ENCODE peak calls at places on chromosomes 3 and 15, in seven cellular contexts. S, T, X, C, V, I and U are unnamed samples.

GRCh38 chr15:48861813-48862431 is 16.0 kb upstream of the EID1 start:
- DNase-seq in S (peak; percentile 57), T (peak; percentile 18), X (peak; percentile 58), C (peak; percentile 41), V (no peak), I (peak; percentile 58), U (no peak)

GRCh38 chr3:194687638-194688206 is 2.0 kb downstream of the FAM43A start:
- DNase-seq in S (no peak), T (no peak), X (peak; percentile 72), C (no peak), V (no peak), I (no peak), U (peak; percentile 84)

GRCh38 chr3:186209810-186210752 is 101.2 kb upstream of the ETV5 start:
- DNase-seq in S (peak; percentile 84), T (no peak), X (peak; percentile 72), C (peak; percentile 48), V (no peak), I (no peak), U (no peak)

GRCh38 chr3:45555154-45555591 is 39.4 kb upstream of the LIMD1 start:
- DNase-seq in S (no peak), T (no peak), X (no peak), C (no peak), V (no peak), I (no peak), U (no peak)

GRCh38 chr15:25501828-25502446 is 63.1 kb upstream of the UBE3A start:
- DNase-seq in S (peak; percentile 42), T (no peak), X (peak; percentile 20), C (no peak), V (no peak), I (peak; percentile 27), U (no peak)

GRCh38 chr3:132721479-132722164 is 587 bp downstream of the NPHP3 start:
- DNase-seq in S (peak; percentile 59), T (peak; percentile 16), X (no peak), C (no peak), V (no peak), I (no peak), U (no peak)

GRCh38 chr3:104190681-104191080 is 1176.0 kb upstream of the ALCAM start:
- DNase-seq in S (no peak), T (no peak), X (no peak), C (no peak), V (no peak), I (no peak), U (no peak)

GRCh38 chr3:149384911-149385321 is 7.5 kb upstream of the TM4SF1 start:
- DNase-seq in S (peak; percentile 78), T (no peak), X (no peak), C (no peak), V (no peak), I (no peak), U (no peak)

GRCh38 chr15:100778831-100779288 is 100.8 kb upstream of the ALDH1A3 start:
- DNase-seq in S (no peak), T (no peak), X (no peak), C (no peak), V (no peak), I (no peak), U (no peak)

GRCh38 chr15:66084704-66085103 is 168.8 kb downstream of the MEGF11 start:
- DNase-seq in S (no peak), T (no peak), X (no peak), C (no peak), V (no peak), I (no peak), U (no peak)

GRCh38 chr3:82938821-82939328 is 1177.4 kb upstream of the GBE1 start:
- DNase-seq in S (no peak), T (no peak), X (peak; percentile 10), C (no peak), V (no peak), I (no peak), U (no peak)

DNA sequence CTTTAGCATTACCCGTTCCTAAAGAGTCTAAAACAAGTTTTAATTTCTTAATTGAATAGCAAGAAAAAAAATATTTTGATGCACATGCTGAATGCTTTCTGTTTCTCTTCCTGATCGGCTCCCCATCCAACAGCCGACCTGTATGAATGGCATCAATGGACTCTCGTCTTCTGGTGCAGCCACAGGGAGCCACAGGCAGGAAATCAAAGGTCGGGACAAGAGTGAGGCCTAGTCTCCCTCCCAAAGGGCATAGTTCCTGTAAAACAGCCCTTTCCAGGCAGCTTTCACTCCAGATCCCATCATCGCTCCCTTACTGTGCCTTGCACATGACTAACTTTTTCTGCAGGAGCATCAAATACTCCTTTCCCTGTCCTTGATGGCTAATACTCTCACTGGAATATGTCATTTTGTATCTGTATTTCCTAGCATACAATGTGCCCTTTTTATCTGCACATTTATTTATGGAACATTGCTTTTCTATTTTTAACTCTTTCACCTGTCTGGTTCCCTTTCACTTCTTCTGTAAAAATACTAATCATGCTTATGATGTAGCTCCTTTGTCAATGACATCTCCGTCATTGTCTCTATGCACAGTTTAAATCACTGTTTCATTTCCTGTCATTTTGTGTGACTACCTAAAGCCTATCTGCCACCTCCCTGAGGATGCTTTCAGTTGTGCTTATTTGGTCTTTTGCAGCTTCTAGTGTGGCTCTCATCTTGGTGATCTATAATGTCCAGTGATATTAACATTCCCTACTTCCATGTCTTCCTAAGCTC is 326.2 kb downstream of the CTNNB1 start:
- DNase-seq in S (peak; percentile 5), T (no peak), X (no peak), C (no peak), V (no peak), I (no peak), U (no peak)
- TF ChIP-seq JUND in S (no peak), T (no peak), X (no peak), C (no peak), V (no peak), I (no peak), U (no peak)

GRCh38 chr3:108100906-108101305 is 10.1 kb upstream of the CD47 start:
- DNase-seq in S (no peak), T (no peak), X (no peak), C (no peak), V (peak; percentile 96), I (no peak), U (no peak)
- TF ChIP-seq JUND in S (no peak), T (no peak), X (no peak), C (no peak), V (peak; percentile 88), I (no peak), U (no peak)

GRCh38 chr15:68829068-68829467 is 8.4 kb upstream of the ANP32A start:
- DNase-seq in S (peak; percentile 27), T (no peak), X (no peak), C (no peak), V (no peak), I (no peak), U (no peak)
- TF ChIP-seq JUND in S (no peak), T (no peak), X (no peak), C (no peak), V (no peak), I (no peak), U (no peak)

DNA sequence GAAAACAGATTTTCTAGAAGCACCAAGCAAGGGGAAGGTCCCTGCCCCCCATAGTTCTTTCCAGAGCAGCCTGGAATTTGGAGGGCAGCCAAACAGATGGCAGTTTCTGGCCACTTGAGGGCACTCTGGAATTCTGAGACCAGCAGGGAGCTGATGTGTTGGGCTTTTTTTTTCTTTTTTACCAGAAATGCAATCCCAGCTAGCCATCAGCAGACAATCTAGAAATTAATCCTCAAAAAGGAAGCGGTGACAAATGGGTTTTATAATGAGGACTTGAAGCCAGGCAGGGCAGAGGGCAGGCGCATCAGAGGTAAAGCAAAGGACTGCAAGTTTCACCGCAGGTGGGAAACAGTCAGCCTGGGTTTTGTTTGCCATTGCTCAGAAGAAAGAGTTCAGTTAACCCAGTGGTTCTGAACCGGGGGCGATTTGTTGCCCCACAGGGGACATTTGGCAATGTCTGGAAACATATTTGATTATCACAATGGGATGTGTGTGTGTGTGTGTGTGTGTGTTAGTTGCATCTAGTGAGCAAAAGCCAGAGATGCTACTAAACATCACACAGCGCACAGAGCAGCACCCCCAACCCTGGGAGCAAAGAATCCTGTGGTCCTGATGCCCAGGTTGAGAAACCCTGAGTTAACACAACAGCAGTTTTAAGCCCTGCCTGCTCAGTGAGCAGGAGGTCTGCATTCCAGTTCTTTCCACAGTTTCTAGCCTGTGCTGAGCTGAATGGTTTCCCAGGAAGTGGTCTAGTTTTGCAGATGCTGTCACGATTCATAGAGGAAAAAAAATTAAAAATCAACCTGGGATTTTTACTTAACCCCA is 170.8 kb upstream of the PROK2 start:
- DNase-seq in S (peak; percentile 34), T (no peak), X (peak; percentile 77), C (peak; percentile 21), V (peak; percentile 61), I (peak; percentile 45), U (peak; percentile 38)
- TF ChIP-seq JUND in S (no peak), T (no peak), X (no peak), C (no peak), V (no peak), I (no peak), U (no peak)

GRCh38 chr3:117016359-117016758 is 306.8 kb downstream of the TUSC7 start:
- DNase-seq in S (no peak), T (no peak), X (no peak), C (no peak), V (no peak), I (no peak), U (peak; percentile 9)
- TF ChIP-seq JUND in S (no peak), T (no peak), X (no peak), C (no peak), V (no peak), I (no peak), U (no peak)